ENCODE peak calls at places on chromosome 6, in five cellular contexts. One of them, this sample, is unnamed.

GRCh38 chr6:134169881-134170486 is 117.6 kb upstream of the SLC2A12 start:
- DNase-seq in HepG2: no peak
- DNase-seq in HCT116: no peak
- DNase-seq in NT2/D1: no peak
- DNase-seq in H1: no peak
- DNase-seq in this sample: no peak

GRCh38 chr6:49326337-49326736 is 136.7 kb downstream of the MMUT start:
- DNase-seq in HepG2: no peak
- DNase-seq in HCT116: no peak
- DNase-seq in NT2/D1: no peak
- DNase-seq in H1: no peak
- DNase-seq in this sample: no peak

GRCh38 chr6:165697171-165697570 is 34.1 kb upstream of the PDE10A start:
- DNase-seq in HepG2: no peak
- DNase-seq in HCT116: no peak
- DNase-seq in NT2/D1: no peak
- DNase-seq in H1: no peak
- DNase-seq in this sample: no peak

GRCh38 chr6:8589941-8590676 is 154.8 kb upstream of the SLC35B3 start:
- DNase-seq in HepG2: no peak
- DNase-seq in HCT116: peak
- DNase-seq in NT2/D1: peak
- DNase-seq in H1: no peak
- DNase-seq in this sample: peak

GRCh38 chr6:36577298-36577697 is 16.9 kb upstream of the SRSF3 start:
- DNase-seq in HepG2: peak
- DNase-seq in HCT116: peak
- DNase-seq in NT2/D1: no peak
- DNase-seq in H1: no peak
- DNase-seq in this sample: no peak

GRCh38 chr6:169931223-169931760 is 179.9 kb downstream of the ERMARD start:
- DNase-seq in HepG2: no peak
- DNase-seq in HCT116: no peak
- DNase-seq in NT2/D1: no peak
- DNase-seq in H1: no peak
- DNase-seq in this sample: no peak

GRCh38 chr6:35438378-35438777 is 13.8 kb upstream of the FANCE start:
- DNase-seq in HepG2: no peak
- DNase-seq in HCT116: no peak
- DNase-seq in NT2/D1: no peak
- DNase-seq in H1: no peak
- DNase-seq in this sample: no peak

GRCh38 chr6:130598021-130598989 is 228.9 kb upstream of the SMLR1 start:
- DNase-seq in HepG2: no peak
- DNase-seq in HCT116: no peak
- DNase-seq in NT2/D1: no peak
- DNase-seq in H1: no peak
- DNase-seq in this sample: no peak

GRCh38 chr6:17877890-17878440 is 109.5 kb downstream of the KIF13A start:
- DNase-seq in HepG2: no peak
- DNase-seq in HCT116: no peak
- DNase-seq in NT2/D1: no peak
- DNase-seq in H1: no peak
- DNase-seq in this sample: no peak

GRCh38 chr6:47669684-47670515 is 28.5 kb upstream of the ADGRF4 start:
- DNase-seq in HepG2: no peak
- DNase-seq in HCT116: no peak
- DNase-seq in NT2/D1: no peak
- DNase-seq in H1: no peak
- DNase-seq in this sample: no peak

GRCh38 chr6:33803571-33804053 is at the start of gene MLN:
- DNase-seq in HepG2: no peak
- DNase-seq in HCT116: no peak
- DNase-seq in NT2/D1: no peak
- DNase-seq in H1: no peak
- DNase-seq in this sample: no peak

GRCh38 chr6:87287251-87287650 is 35.1 kb upstream of the SMIM8 start:
- DNase-seq in HepG2: no peak
- DNase-seq in HCT116: no peak
- DNase-seq in NT2/D1: no peak
- DNase-seq in H1: no peak
- DNase-seq in this sample: no peak

GRCh38 chr6:6277418-6277817 is 43.0 kb downstream of the F13A1 start:
- DNase-seq in HepG2: no peak
- DNase-seq in HCT116: no peak
- DNase-seq in NT2/D1: no peak
- DNase-seq in H1: no peak
- DNase-seq in this sample: no peak

GRCh38 chr6:100678027-100678426 is 203.1 kb downstream of the ASCC3 start:
- DNase-seq in HepG2: no peak
- DNase-seq in HCT116: no peak
- DNase-seq in NT2/D1: no peak
- DNase-seq in H1: no peak
- DNase-seq in this sample: no peak

GRCh38 chr6:2940010-2940850 is 31.1 kb downstream of the SERPINB6 start:
- DNase-seq in HepG2: peak
- DNase-seq in HCT116: no peak
- DNase-seq in NT2/D1: no peak
- DNase-seq in H1: no peak
- DNase-seq in this sample: no peak

GRCh38 chr6:55239099-55239498 is 64.8 kb downstream of the HCRTR2 start:
- DNase-seq in HepG2: no peak
- DNase-seq in HCT116: no peak
- DNase-seq in NT2/D1: no peak
- DNase-seq in H1: no peak
- DNase-seq in this sample: no peak

GRCh38 chr6:20539387-20539786 is 5.1 kb downstream of the CDKAL1 start:
- DNase-seq in HepG2: no peak
- DNase-seq in HCT116: no peak
- DNase-seq in NT2/D1: no peak
- DNase-seq in H1: no peak
- DNase-seq in this sample: no peak

GRCh38 chr6:53627391-53628218 is 38.0 kb downstream of the KLHL31 start:
- DNase-seq in HepG2: no peak
- DNase-seq in HCT116: no peak
- DNase-seq in NT2/D1: no peak
- DNase-seq in H1: no peak
- DNase-seq in this sample: no peak

GRCh38 chr6:155126727-155127439 is 131.8 kb downstream of the TIAM2 start:
- DNase-seq in HepG2: peak
- DNase-seq in HCT116: peak
- DNase-seq in NT2/D1: no peak
- DNase-seq in H1: no peak
- DNase-seq in this sample: no peak

GRCh38 chr6:33081098-33081824 is 5.5 kb downstream of the HLA-DPB1 start:
- DNase-seq in HepG2: no peak
- DNase-seq in HCT116: no peak
- DNase-seq in NT2/D1: no peak
- DNase-seq in H1: no peak
- DNase-seq in this sample: no peak

GRCh38 chr6:109769213-109769612 is 78.1 kb downstream of the FIG4 start:
- DNase-seq in HepG2: no peak
- DNase-seq in HCT116: no peak
- DNase-seq in NT2/D1: no peak
- DNase-seq in H1: no peak
- DNase-seq in this sample: no peak

GRCh38 chr6:98985391-98985790 is 37.6 kb upstream of the FBXL4 start:
- DNase-seq in HepG2: no peak
- DNase-seq in HCT116: no peak
- DNase-seq in NT2/D1: no peak
- DNase-seq in H1: no peak
- DNase-seq in this sample: no peak

GRCh38 chr6:36229223-36229622 is 32.7 kb downstream of the BRPF3 start:
- DNase-seq in HepG2: no peak
- DNase-seq in HCT116: no peak
- DNase-seq in NT2/D1: no peak
- DNase-seq in H1: no peak
- DNase-seq in this sample: no peak

GRCh38 chr6:41429506-41430504 is 94.4 kb downstream of the NCR2 start:
- DNase-seq in HepG2: no peak
- DNase-seq in HCT116: no peak
- DNase-seq in NT2/D1: no peak
- DNase-seq in H1: no peak
- DNase-seq in this sample: no peak

GRCh38 chr6:31203345-31203979 is 33.0 kb upstream of the POU5F1 start:
- DNase-seq in HepG2: peak
- DNase-seq in HCT116: peak
- DNase-seq in NT2/D1: no peak
- DNase-seq in H1: no peak
- DNase-seq in this sample: no peak

GRCh38 chr6:166743925-166744653 is 117.0 kb upstream of the RPS6KA2 start:
- DNase-seq in HepG2: no peak
- DNase-seq in HCT116: no peak
- DNase-seq in NT2/D1: no peak
- DNase-seq in H1: no peak
- DNase-seq in this sample: no peak

GRCh38 chr6:46325561-46326525 is 155.1 kb upstream of the ENPP5 start:
- DNase-seq in HepG2: no peak
- DNase-seq in HCT116: no peak
- DNase-seq in NT2/D1: no peak
- DNase-seq in H1: no peak
- DNase-seq in this sample: no peak

GRCh38 chr6:33344771-33345697 is 27.5 kb upstream of the ZBTB22 start:
- DNase-seq in HepG2: peak
- DNase-seq in HCT116: peak
- DNase-seq in NT2/D1: no peak
- DNase-seq in H1: no peak
- DNase-seq in this sample: peak

GRCh38 chr6:80433010-80433665 is 326.7 kb downstream of the BCKDHB start:
- DNase-seq in HepG2: peak
- DNase-seq in HCT116: no peak
- DNase-seq in NT2/D1: no peak
- DNase-seq in H1: no peak
- DNase-seq in this sample: no peak

GRCh38 chr6:33417127-33417902 is 592 bp downstream of the CUTA start:
- DNase-seq in HepG2: no peak
- DNase-seq in HCT116: no peak
- DNase-seq in NT2/D1: no peak
- DNase-seq in H1: no peak
- DNase-seq in this sample: no peak

GRCh38 chr6:132937466-132937906 is 123.1 kb downstream of the RPS12 start:
- DNase-seq in HepG2: peak
- DNase-seq in HCT116: peak
- DNase-seq in NT2/D1: peak
- DNase-seq in H1: no peak
- DNase-seq in this sample: peak

DNA sequence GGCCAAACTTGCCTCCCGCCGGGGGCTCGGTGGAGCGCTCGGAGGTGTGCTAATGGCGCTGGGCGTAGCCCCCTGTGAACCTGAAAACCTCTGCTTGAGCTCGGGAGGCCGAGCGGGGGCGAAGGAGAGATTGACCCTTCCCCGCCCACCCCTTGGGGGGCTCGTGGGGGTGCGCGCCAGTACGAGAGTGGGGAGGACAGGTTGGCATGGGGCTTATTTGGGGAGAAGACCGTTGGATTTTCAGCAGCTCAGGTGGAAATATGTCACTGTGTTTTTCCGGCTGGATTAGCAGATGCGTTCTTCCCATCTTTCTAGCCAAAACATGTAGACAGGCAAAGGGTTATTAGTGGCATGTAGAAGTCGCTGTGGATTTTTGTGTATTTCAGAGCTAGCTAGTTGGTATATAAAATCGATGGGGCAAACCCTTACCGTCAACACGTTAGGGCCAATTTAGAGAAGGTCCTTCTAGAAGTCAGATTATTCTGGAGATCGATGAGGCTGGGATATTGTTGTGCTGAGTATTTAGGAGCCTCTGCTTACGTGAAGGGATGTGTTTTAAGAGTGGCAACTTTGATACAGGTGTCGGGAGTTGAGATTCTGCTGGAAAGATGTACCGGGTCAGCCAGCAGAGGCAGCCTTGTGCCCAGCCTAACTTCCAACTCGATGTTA is 525 bp downstream of the NCOA7 start:
- DNase-seq in HepG2: peak
- DNase-seq in HCT116: no peak
- DNase-seq in NT2/D1: no peak
- DNase-seq in H1: no peak
- DNase-seq in this sample: peak
- TF ChIP-seq YY1 in HepG2: no peak
- TF ChIP-seq YY1 in HCT116: no peak
- TF ChIP-seq YY1 in NT2/D1: no peak
- TF ChIP-seq YY1 in H1: peak
- TF ChIP-seq YY1 in this sample: peak

DNA sequence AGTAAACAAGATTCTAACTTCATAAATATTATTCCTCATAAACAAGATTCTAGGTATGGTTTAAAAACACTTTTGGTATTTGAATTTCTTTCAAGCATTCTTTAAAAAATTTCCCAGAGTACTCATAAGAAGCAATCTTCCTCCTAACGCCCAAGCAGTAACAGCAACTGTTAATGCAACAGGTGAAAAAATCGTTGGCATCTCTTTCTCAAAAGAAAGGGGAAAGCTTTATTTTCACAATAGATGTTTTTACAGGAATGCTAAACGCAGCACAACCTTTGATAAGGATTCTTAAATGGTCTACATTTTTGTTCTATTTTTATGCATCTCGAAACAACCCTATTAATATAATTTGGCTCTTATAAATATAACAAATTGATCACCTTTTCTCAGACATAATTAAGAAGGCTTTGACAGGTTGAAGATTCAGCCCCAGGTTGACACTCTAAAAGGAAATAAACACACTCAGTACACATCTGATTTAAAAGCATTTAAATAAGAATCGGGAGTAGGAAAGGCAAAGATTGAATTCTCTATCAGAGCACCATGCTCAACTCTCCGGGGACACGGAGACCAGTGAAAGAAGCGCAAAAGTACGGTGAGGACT is 632 bp downstream of the AHI1 start:
- DNase-seq in HepG2: no peak
- DNase-seq in HCT116: no peak
- DNase-seq in NT2/D1: no peak
- DNase-seq in H1: no peak
- DNase-seq in this sample: no peak
- TF ChIP-seq YY1 in HepG2: no peak
- TF ChIP-seq YY1 in HCT116: no peak
- TF ChIP-seq YY1 in NT2/D1: no peak
- TF ChIP-seq YY1 in H1: no peak
- TF ChIP-seq YY1 in this sample: no peak

GRCh38 chr6:139659196-139659595 is 284.7 kb upstream of the CITED2 start:
- DNase-seq in HepG2: no peak
- DNase-seq in HCT116: no peak
- DNase-seq in NT2/D1: no peak
- DNase-seq in H1: no peak
- DNase-seq in this sample: no peak
- TF ChIP-seq YY1 in HepG2: no peak
- TF ChIP-seq YY1 in HCT116: no peak
- TF ChIP-seq YY1 in NT2/D1: no peak
- TF ChIP-seq YY1 in H1: no peak
- TF ChIP-seq YY1 in this sample: no peak

DNA sequence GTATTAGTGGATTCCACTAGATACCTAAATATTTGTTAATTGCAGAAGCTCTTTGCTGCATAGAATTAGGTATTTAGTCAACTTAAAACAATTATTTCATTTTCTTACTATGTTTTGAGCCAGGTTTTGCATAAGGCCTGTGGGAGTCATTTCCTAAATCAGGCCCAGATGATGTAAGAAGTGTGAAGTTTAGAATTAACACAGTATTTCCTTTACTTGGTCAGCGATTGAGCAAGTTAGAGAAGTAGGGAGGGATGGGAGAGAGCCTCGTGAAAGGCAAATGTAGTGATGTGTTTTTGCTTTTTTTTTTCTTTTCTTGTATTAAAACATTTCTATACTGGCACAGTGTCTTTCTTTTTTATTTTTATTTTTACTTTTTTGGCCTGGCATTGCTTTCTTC is 711.1 kb downstream of the HDGFL1 start:
- DNase-seq in HepG2: no peak
- DNase-seq in HCT116: no peak
- DNase-seq in NT2/D1: no peak
- DNase-seq in H1: no peak
- DNase-seq in this sample: no peak
- TF ChIP-seq YY1 in HepG2: no peak
- TF ChIP-seq YY1 in HCT116: no peak
- TF ChIP-seq YY1 in NT2/D1: no peak
- TF ChIP-seq YY1 in H1: no peak
- TF ChIP-seq YY1 in this sample: no peak